ENCODE peak calls at places on chromosomes 5 and 9, in six cellular contexts. M, V, O, U, I and D are unnamed samples.

GRCh38 chr9:104108315-104108714 is 14.2 kb downstream of the SMC2 start:
- DNase-seq in I (no peak), V (no peak), O (no peak), U (no peak), M (no peak), D (no peak)

GRCh38 chr5:170451764-170452365 is 52.0 kb upstream of the KCNIP1 start:
- DNase-seq in M (no peak), I (no peak), O (no peak), U (no peak), V (peak; percentile 40), D (no peak)

GRCh38 chr5:96968074-96968473 is 32.2 kb downstream of the LNPEP start:
- DNase-seq in O (no peak), U (no peak), V (peak; percentile 7), I (no peak), M (no peak), D (no peak)

GRCh38 chr5:107869459-107870115 is 198.8 kb upstream of the EFNA5 start:
- DNase-seq in M (no peak), O (no peak), U (no peak), I (no peak), V (peak; percentile 35), D (no peak)

GRCh38 chr5:18507114-18507513 is 872.9 kb downstream of the TAF11L14 start:
- DNase-seq in I (no peak), U (no peak), M (no peak), V (no peak), O (no peak), D (no peak)

GRCh38 chr9:90726215-90726614 is 75.4 kb upstream of the SYK start:
- DNase-seq in U (no peak), M (no peak), O (no peak), V (no peak), I (peak; percentile 0), D (no peak)

GRCh38 chr9:105050296-105050695 is 122.3 kb upstream of the ABCA1 start:
- DNase-seq in M (no peak), U (no peak), O (no peak), I (no peak), V (no peak), D (no peak)

GRCh38 chr5:13403351-13403750 is 541.1 kb downstream of the DNAH5 start:
- DNase-seq in O (no peak), V (no peak), U (no peak), M (no peak), I (no peak), D (no peak)

GRCh38 chr9:17752021-17752420 is 173.2 kb downstream of the SH3GL2 start:
- DNase-seq in M (no peak), U (no peak), I (no peak), O (no peak), V (no peak), D (no peak)

GRCh38 chr9:91025856-91026255 is 224.2 kb downstream of the SYK start:
- DNase-seq in O (no peak), U (no peak), I (no peak), V (no peak), M (no peak), D (no peak)

GRCh38 chr5:127774221-127774620 is 71.0 kb downstream of the CCDC192 start:
- DNase-seq in I (no peak), V (no peak), O (no peak), M (no peak), U (no peak), D (no peak)

GRCh38 chr5:126044111-126044668 is 379.0 kb upstream of the GRAMD2B start:
- DNase-seq in U (no peak), M (no peak), O (no peak), I (no peak), V (no peak), D (no peak)

GRCh38 chr5:179732918-179733763 is 519 bp downstream of the MAML1 start:
- DNase-seq in V (peak; percentile 30), U (peak; percentile 71), O (peak; percentile 36), M (peak; percentile 40), I (peak; percentile 47), D (peak; percentile 38)

GRCh38 chr5:81631124-81631523 is 119.8 kb downstream of the SSBP2 start:
- DNase-seq in M (no peak), U (no peak), I (no peak), V (no peak), O (peak; percentile 8), D (no peak)

GRCh38 chr5:927172-928015 is 34.7 kb downstream of the TRIP13 start:
- DNase-seq in U (peak; percentile 58), V (no peak), M (no peak), I (no peak), O (no peak), D (peak; percentile 30)
- H3K4me3 ChIP-seq in U (peak overlapping the region; percentile 45), V (no peak overlapping the region), M (peak overlapping the region; percentile 26), I (no peak overlapping the region), O (no peak overlapping the region), D (no peak overlapping the region)

GRCh38 chr9:134666801-134667200 is 25.2 kb downstream of the COL5A1 start:
- DNase-seq in I (no peak), V (no peak), M (no peak), O (no peak), U (no peak), D (no peak)

GRCh38 chr9:134670042-134670525 is 28.5 kb downstream of the COL5A1 start:
- DNase-seq in M (no peak), V (peak; percentile 63), U (peak; percentile 45), I (no peak), O (no peak), D (no peak)

GRCh38 chr9:134669556-134669955 is 28.0 kb downstream of the COL5A1 start:
- DNase-seq in V (peak; percentile 17), M (no peak), U (peak; percentile 65), I (no peak), O (no peak), D (peak; percentile 31)

GRCh38 chr9:134670851-134671281 is 29.3 kb downstream of the COL5A1 start:
- DNase-seq in I (no peak), U (peak; percentile 57), M (no peak), O (no peak), V (no peak), D (peak; percentile 10)

GRCh38 chr9:134671341-134672113 is 29.9 kb downstream of the COL5A1 start:
- DNase-seq in U (peak; percentile 44), O (no peak), V (no peak), M (no peak), I (no peak), D (peak; percentile 39)
- TF ChIP-seq EP300 in U (no peak), O (no peak), V (no peak), M (no peak), I (no peak), D (no peak)

DNA sequence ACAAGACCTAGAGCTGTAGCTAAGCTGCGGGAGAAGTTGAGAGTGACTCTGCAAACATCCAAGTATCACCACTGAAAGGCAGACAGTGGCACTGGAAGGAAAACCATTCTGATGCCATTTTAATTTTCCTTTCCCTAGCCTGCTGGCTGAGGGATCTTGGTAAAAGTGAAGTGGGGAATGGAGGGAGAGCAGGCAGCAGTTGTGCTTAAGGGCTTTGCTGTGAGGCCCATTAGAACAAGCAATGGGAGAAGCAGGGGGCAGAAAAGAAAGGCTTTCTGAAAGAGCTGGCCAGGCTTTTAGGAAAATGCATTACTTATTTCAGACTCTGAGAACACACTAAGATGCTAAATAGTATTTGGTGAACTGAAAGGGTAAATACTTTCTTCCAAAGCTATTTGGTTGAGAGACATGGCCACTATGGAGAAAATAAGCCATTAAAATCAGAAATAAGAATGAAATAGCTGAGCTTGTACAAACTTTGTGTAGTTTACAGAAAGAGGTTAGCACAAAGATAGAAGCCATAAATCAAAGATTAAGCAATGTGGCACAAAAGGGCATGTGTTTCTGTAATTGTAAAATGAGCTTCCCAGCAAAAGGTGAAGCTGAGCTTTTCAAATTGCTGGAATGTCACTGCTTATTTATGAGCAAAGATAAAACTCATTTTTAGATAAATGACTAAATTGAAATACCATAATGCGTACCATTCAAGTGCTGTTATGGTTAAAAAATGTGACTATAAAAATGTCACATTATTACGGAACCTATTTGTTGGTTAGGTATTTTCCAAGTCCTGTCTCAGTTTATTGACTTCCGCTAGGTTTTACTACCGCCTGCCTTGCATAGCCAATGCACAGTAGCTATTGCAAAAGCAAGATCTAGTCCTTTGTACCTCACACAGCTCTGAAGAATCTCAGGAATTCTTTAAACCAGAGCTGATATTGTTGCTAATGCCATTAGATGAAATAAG is 20.8 kb downstream of the SNCAIP start:
- DNase-seq in V (no peak), U (no peak), I (no peak), O (no peak), M (no peak), D (no peak)
- H3K4me3 ChIP-seq in V (no peak overlapping the region), U (no peak overlapping the region), I (no peak overlapping the region), O (no peak overlapping the region), M (no peak overlapping the region), D (no peak overlapping the region)

GRCh38 chr9:125637264-125637663 is 69.7 kb downstream of the MAPKAP1 start:
- DNase-seq in U (no peak), O (no peak), M (no peak), V (no peak), I (no peak), D (no peak)
- TF ChIP-seq EP300 in U (no peak), O (no peak), M (no peak), V (no peak), I (no peak), D (no peak)

GRCh38 chr5:100901851-100902341 is 1.2 kb downstream of the ST8SIA4 start:
- DNase-seq in O (peak; percentile 53), I (peak; percentile 1), V (no peak), M (peak; percentile 32), U (peak; percentile 60), D (no peak)
- H3K4me3 ChIP-seq in O (peak overlapping the region; percentile 33), I (peak overlapping the region; percentile 34), V (peak overlapping the region; percentile 63), M (peak overlapping the region; percentile 54), U (peak overlapping the region; percentile 50), D (peak overlapping the region; percentile 23)

GRCh38 chr5:34706084-34706483 is 50.0 kb downstream of the RAI14 start:
- DNase-seq in I (no peak), M (no peak), V (no peak), U (no peak), O (no peak), D (no peak)

GRCh38 chr5:34708777-34709176 is 52.6 kb downstream of the RAI14 start:
- DNase-seq in M (no peak), I (no peak), U (no peak), O (no peak), V (no peak), D (no peak)

GRCh38 chr5:34707451-34708107 is 51.5 kb downstream of the RAI14 start:
- DNase-seq in V (no peak), I (no peak), U (no peak), O (no peak), M (no peak), D (no peak)

GRCh38 chr5:34712565-34712964 is 56.4 kb downstream of the RAI14 start:
- DNase-seq in O (no peak), I (no peak), V (no peak), U (no peak), M (no peak), D (no peak)

GRCh38 chr5:34709861-34710673 is 53.9 kb downstream of the RAI14 start:
- DNase-seq in O (no peak), V (no peak), U (no peak), I (no peak), M (no peak), D (no peak)
- TF ChIP-seq EP300 in O (no peak), V (no peak), U (no peak), I (no peak), M (no peak), D (no peak)

DNA sequence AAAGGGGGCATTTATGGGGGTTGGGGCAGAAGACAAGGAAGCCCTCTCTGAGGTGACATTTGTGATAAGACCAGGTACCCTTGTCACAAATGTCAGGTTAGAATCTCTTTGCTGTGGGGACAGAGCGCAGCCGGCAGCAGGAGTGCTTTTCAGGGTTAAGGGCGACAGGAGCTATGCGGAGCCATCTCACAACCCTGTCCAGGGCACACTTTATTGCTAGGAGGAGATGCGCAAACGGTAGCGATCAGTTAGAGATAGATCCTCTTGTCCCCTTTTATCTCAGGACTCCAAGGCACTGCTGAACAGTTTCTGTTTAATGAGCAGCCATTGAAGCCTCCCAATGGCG is 438 bp upstream of the LAMC3 start:
- DNase-seq in O (no peak), M (no peak), U (no peak), V (no peak), I (no peak), D (no peak)
- H3K4me3 ChIP-seq in O (no peak overlapping the region), M (peak overlapping the region; percentile 33), U (peak overlapping the region; percentile 39), V (peak overlapping the region; percentile 54), I (no peak overlapping the region), D (no peak overlapping the region)